ENCODE peak calls at places on chromosome 10, in four cellular contexts. O is endodermal cell; W is CD8-positive, alpha-beta memory T cell; E is spleen. D is an unnamed sample. For H3K4me1, the result is how much of the 10 kb centered on the place peaks cover.

GRCh38 chr10:5589071-5589962 is 64.6 kb downstream of the CALML3 start:
- DNase-seq in O (no peak), W (no peak), E (peak), D (no peak)

GRCh38 chr10:35827783-35828182 is 185.7 kb upstream of the FZD8 start:
- DNase-seq in W (no peak), O (no peak), E (no peak), D (no peak)

GRCh38 chr10:124999433-125000365 is 57.8 kb downstream of the ZRANB1 start:
- DNase-seq in O (peak), W (no peak), E (peak), D (no peak)

GRCh38 chr10:35674843-35675242 is 32.7 kb upstream of the FZD8 start:
- DNase-seq in W (no peak), O (no peak), E (no peak), D (no peak)

GRCh38 chr10:110609592-110609991 is 34.5 kb upstream of the RBM20 start:
- DNase-seq in W (no peak), E (no peak), O (no peak), D (no peak)

GRCh38 chr10:72049969-72050781 is 38.2 kb downstream of the SPOCK2 start:
- DNase-seq in W (no peak), O (peak), E (no peak), D (no peak)

GRCh38 chr10:10056958-10057357 is 960.7 kb upstream of the CELF2 start:
- DNase-seq in O (no peak), E (no peak), W (no peak), D (no peak)

GRCh38 chr10:26723016-26723415 is 25.5 kb downstream of the PDSS1 start:
- DNase-seq in O (no peak), E (no peak), W (no peak), D (no peak)

GRCh38 chr10:32054087-32054486 is 2.1 kb downstream of the KIF5B start:
- DNase-seq in E (no peak), O (peak), W (no peak), D (no peak)

GRCh38 chr10:14613570-14613918 is 161.2 kb downstream of the FAM107B start:
- DNase-seq in E (no peak), O (no peak), W (no peak), D (no peak)

GRCh38 chr10:18793951-18794350 is 134.7 kb downstream of the ARL5B start:
- DNase-seq in O (no peak), W (no peak), E (no peak), D (no peak)

GRCh38 chr10:69838418-69838817 is 36.7 kb downstream of the COL13A1 start:
- DNase-seq in E (no peak), W (no peak), O (no peak), D (no peak)

GRCh38 chr10:32253300-32253699 is 93.7 kb downstream of the EPC1 start:
- DNase-seq in O (peak), E (no peak), W (no peak), D (no peak)

GRCh38 chr10:56449770-56450169 is 88.7 kb upstream of the ZWINT start:
- DNase-seq in W (no peak), O (no peak), E (no peak), D (no peak)

GRCh38 chr10:98433881-98434732 is 12.6 kb downstream of the HPS1 start:
- DNase-seq in E (no peak), O (no peak), W (no peak), D (no peak)

GRCh38 chr10:126621836-126622235 is 48.7 kb downstream of the C10orf90 start:
- DNase-seq in E (no peak), O (no peak), W (no peak), D (no peak)

GRCh38 chr10:27285093-27285492 is 44.5 kb upstream of the ACBD5 start:
- DNase-seq in E (no peak), O (peak), W (peak), D (no peak)

GRCh38 chr10:110403593-110403992 is 94.1 kb upstream of the DUSP5 start:
- DNase-seq in E (no peak), W (no peak), O (no peak), D (no peak)

GRCh38 chr10:73772280-73773151 is 9.3 kb upstream of the CHCHD1 start:
- DNase-seq in O (peak), E (peak), W (peak), D (peak)

GRCh38 chr10:75418712-75419111 is 12.7 kb upstream of the LRMDA start:
- DNase-seq in E (no peak), O (no peak), W (no peak), D (no peak)

GRCh38 chr10:122044045-122044661 is 55.2 kb downstream of the TACC2 start:
- DNase-seq in O (peak), E (peak), W (no peak), D (no peak)

GRCh38 chr10:69896601-69897000 is 94.9 kb downstream of the COL13A1 start:
- DNase-seq in O (no peak), E (peak), W (no peak), D (no peak)

GRCh38 chr10:117946525-117947070 is 100.1 kb downstream of the RAB11FIP2 start:
- DNase-seq in E (no peak), O (no peak), W (no peak), D (no peak)

GRCh38 chr10:536371-536925 is 153.0 kb downstream of the DIP2C start:
- DNase-seq in W (no peak), O (no peak), E (no peak), D (no peak)

GRCh38 chr10:33327750-33328149 is 6.7 kb downstream of the NRP1 start:
- DNase-seq in W (no peak), O (peak), E (no peak), D (no peak)

GRCh38 chr10:86389441-86390193 is 23.0 kb upstream of the GRID1 start:
- DNase-seq in O (peak), E (no peak), W (peak), D (no peak)
- H3K4me3 ChIP-seq in O (peak), E (peak), W (peak), D (peak)

GRCh38 chr10:132590752-132591121 is 53.1 kb downstream of the INPP5A start:
- DNase-seq in E (no peak), O (no peak), W (no peak), D (no peak)

GRCh38 chr10:132593900-132594876 is 56.6 kb downstream of the INPP5A start:
- DNase-seq in E (peak), W (no peak), O (no peak), D (no peak)

GRCh38 chr10:132595021-132595420 is 57.4 kb downstream of the INPP5A start:
- DNase-seq in E (peak), O (no peak), W (no peak), D (no peak)

GRCh38 chr10:132591166-132591971 is 53.8 kb downstream of the INPP5A start:
- DNase-seq in O (peak), W (no peak), E (no peak), D (no peak)

DNA sequence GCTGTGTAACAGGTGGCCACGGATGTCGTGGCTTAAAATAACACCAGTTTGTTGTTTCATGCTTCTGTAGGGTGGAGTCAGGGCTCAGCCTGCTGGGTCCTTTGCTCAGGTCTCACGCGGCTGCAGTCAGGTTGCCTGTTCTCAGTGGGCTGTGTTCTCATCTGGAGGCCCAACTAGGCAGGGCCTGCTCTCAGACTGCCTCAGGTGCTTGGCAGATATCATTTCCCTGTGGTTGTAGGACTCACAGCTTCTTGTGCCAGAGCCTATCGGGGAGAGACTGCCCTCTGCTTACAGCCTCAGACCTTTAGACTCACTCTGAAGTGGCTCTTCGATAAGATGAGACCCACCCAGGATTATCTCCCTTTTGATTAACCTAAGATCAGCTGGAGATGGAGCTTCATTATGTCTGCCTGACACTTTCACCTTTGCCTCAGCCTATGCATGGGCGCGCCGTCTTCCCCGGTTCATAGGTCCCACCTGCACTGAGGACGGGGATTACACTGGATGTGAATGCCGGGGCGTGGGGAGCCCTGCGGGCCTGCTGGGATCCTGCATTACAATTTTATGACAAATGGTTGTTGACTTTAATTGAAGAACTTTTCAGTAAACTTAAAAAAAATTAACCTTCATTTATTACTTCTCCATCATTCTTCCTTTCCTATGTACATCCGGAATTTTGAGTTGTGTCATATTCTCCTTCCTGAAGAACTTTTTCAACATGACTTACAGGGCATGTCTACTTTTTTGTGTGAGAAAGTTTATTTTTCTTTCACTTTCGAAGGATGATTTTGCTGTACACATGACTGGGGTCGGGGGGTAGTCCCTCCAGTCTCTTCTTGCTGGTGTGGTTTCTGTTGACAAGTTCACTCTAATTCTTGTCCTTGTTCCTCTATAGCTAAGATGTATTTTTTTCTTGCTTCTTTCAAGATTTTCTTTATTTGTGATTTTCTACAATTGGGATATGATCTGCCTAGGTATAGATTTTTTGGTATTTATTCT is 55.5 kb downstream of the INPP5A start:
- DNase-seq in O (no peak), W (no peak), E (peak), D (no peak)
- H3K4me1 ChIP-seq in O (under half), W (under half), E (under half), D (under half)

GRCh38 chr10:60388116-60388515 is 1.6 kb downstream of the ANK3 start:
- DNase-seq in W (no peak), E (no peak), O (no peak), D (no peak)

GRCh38 chr10:60389413-60390009 is at the start of gene ANK3:
- DNase-seq in E (no peak), O (no peak), W (no peak), D (no peak)

GRCh38 chr10:60388709-60389241 is 900 bp downstream of the ANK3 start:
- DNase-seq in W (no peak), E (no peak), O (peak), D (no peak)

GRCh38 chr10:60387531-60387930 is 2.1 kb downstream of the ANK3 start:
- DNase-seq in O (no peak), E (no peak), W (no peak), D (no peak)

GRCh38 chr10:60390224-60390626 is 550 bp upstream of the ANK3 start:
- DNase-seq in W (no peak), O (no peak), E (no peak), D (no peak)
- H3K4me3 ChIP-seq in W (no peak), O (no peak), E (no peak), D (no peak)

GRCh38 chr10:114379631-114380041 is 24.7 kb downstream of the AFAP1L2 start:
- DNase-seq in O (no peak), E (no peak), W (no peak), D (no peak)

GRCh38 chr10:114374141-114374791 is 30.0 kb downstream of the AFAP1L2 start:
- DNase-seq in E (no peak), O (no peak), W (no peak), D (no peak)

GRCh38 chr10:114380060-114380459 is 24.2 kb downstream of the AFAP1L2 start:
- DNase-seq in W (no peak), O (no peak), E (no peak), D (no peak)

GRCh38 chr10:114375082-114375481 is 29.2 kb downstream of the AFAP1L2 start:
- DNase-seq in W (no peak), O (no peak), E (no peak), D (no peak)

DNA sequence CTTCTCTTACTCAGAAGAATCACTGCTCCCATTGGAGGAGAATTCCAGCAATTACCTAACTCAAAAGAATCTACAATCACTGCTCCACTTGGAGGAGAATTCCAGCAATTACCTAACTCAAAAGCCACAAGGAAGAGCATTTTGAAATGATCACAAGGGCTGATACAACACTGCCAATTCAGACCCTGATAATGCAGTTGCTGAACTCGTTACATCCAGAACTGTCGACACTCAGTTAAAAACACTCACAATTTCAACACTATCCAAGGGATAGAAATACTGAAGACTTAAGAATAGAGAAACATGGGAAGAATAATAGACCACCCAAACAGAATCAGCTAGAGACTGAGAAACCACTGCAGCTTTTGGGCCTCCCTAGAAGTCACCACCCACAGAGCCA is 27.8 kb downstream of the AFAP1L2 start:
- DNase-seq in E (no peak), W (no peak), O (no peak), D (no peak)
- H3K4me1 ChIP-seq in E (under half), W (under half), O (under half), D (under half)

GRCh38 chr10:2019803-2020202 is 282.5 kb upstream of the ADARB2 start:
- DNase-seq in W (no peak), O (no peak), E (no peak), D (no peak)

GRCh38 chr10:2023687-2024086 is 286.4 kb upstream of the ADARB2 start:
- DNase-seq in E (no peak), O (no peak), W (no peak), D (no peak)

GRCh38 chr10:2019281-2019680 is 282.0 kb upstream of the ADARB2 start:
- DNase-seq in W (no peak), O (no peak), E (no peak), D (no peak)

GRCh38 chr10:2020841-2021240 is 283.5 kb upstream of the ADARB2 start:
- DNase-seq in W (no peak), E (no peak), O (no peak), D (no peak)
- H3K4me3 ChIP-seq in W (no peak), E (no peak), O (no peak), D (no peak)

GRCh38 chr10:87895430-87895829 is 32.0 kb downstream of the PTEN start:
- DNase-seq in E (no peak), W (no peak), O (no peak), D (no peak)

GRCh38 chr10:87896216-87896615 is 32.8 kb downstream of the PTEN start:
- DNase-seq in W (no peak), O (no peak), E (no peak), D (no peak)
- H3K4me1 ChIP-seq in W (under half), O (under half), E (under half), D (under half)

D was measured in CD4-positive, CD25-positive, alpha-beta regulatory T cell.